ENCODE peak calls at places on chromosomes 12 and 14, in six cellular contexts. One of them, this sample, is unnamed.

GRCh38 chr14:22221508-22221907 is 367.5 kb downstream of the DAD1 start:
- DNase-seq in prostate gland: no peak
- DNase-seq in cardiac muscle cell: peak; percentile 9
- DNase-seq in NCI-H1092: no peak
- DNase-seq in cerebellum: no peak
- DNase-seq in breast epithelium: no peak
- DNase-seq in this sample: no peak

GRCh38 chr14:89563503-89563902 is 146.5 kb upstream of the FOXN3 start:
- DNase-seq in prostate gland: no peak
- DNase-seq in cardiac muscle cell: no peak
- DNase-seq in NCI-H1092: no peak
- DNase-seq in cerebellum: no peak
- DNase-seq in breast epithelium: no peak
- DNase-seq in this sample: no peak

GRCh38 chr14:103624860-103625259 is 4.2 kb upstream of the KLC1 start:
- DNase-seq in prostate gland: peak; percentile 33
- DNase-seq in cardiac muscle cell: peak; percentile 47
- DNase-seq in NCI-H1092: no peak
- DNase-seq in cerebellum: no peak
- DNase-seq in breast epithelium: peak; percentile 49
- DNase-seq in this sample: peak; percentile 91

GRCh38 chr12:40137252-40137651 is 31.4 kb upstream of the SLC2A13 start:
- DNase-seq in prostate gland: no peak
- DNase-seq in cardiac muscle cell: no peak
- DNase-seq in NCI-H1092: no peak
- DNase-seq in cerebellum: no peak
- DNase-seq in breast epithelium: no peak
- DNase-seq in this sample: no peak

GRCh38 chr12:53805067-53805466 is 53.3 kb upstream of the CISTR start:
- DNase-seq in prostate gland: no peak
- DNase-seq in cardiac muscle cell: peak; percentile 32
- DNase-seq in NCI-H1092: no peak
- DNase-seq in cerebellum: no peak
- DNase-seq in breast epithelium: no peak
- DNase-seq in this sample: no peak

GRCh38 chr12:41988715-41989114 is 156.0 kb downstream of the GXYLT1 start:
- DNase-seq in prostate gland: no peak
- DNase-seq in cardiac muscle cell: no peak
- DNase-seq in NCI-H1092: no peak
- DNase-seq in cerebellum: no peak
- DNase-seq in breast epithelium: no peak
- DNase-seq in this sample: no peak

GRCh38 chr12:31331242-31331641 is 5.3 kb upstream of the SINHCAF start:
- DNase-seq in prostate gland: no peak
- DNase-seq in cardiac muscle cell: no peak
- DNase-seq in NCI-H1092: no peak
- DNase-seq in cerebellum: no peak
- DNase-seq in breast epithelium: no peak
- DNase-seq in this sample: no peak

GRCh38 chr12:14931359-14931758 is 7.0 kb downstream of the ERP27 start:
- DNase-seq in prostate gland: no peak
- DNase-seq in cardiac muscle cell: no peak
- DNase-seq in NCI-H1092: no peak
- DNase-seq in cerebellum: no peak
- DNase-seq in breast epithelium: no peak
- DNase-seq in this sample: no peak

GRCh38 chr12:124906606-124907261 is 7.7 kb downstream of the UBC start:
- DNase-seq in prostate gland: peak; percentile 96
- DNase-seq in cardiac muscle cell: peak; percentile 92
- DNase-seq in NCI-H1092: no peak
- DNase-seq in cerebellum: peak; percentile 89
- DNase-seq in breast epithelium: peak; percentile 92
- DNase-seq in this sample: no peak

GRCh38 chr12:46787496-46788055 is 38.2 kb downstream of the SLC38A4 start:
- DNase-seq in prostate gland: no peak
- DNase-seq in cardiac muscle cell: no peak
- DNase-seq in NCI-H1092: no peak
- DNase-seq in cerebellum: no peak
- DNase-seq in breast epithelium: no peak
- DNase-seq in this sample: no peak

GRCh38 chr14:101239065-101239464 is 322.2 kb upstream of the DIO3 start:
- DNase-seq in prostate gland: no peak
- DNase-seq in cardiac muscle cell: no peak
- DNase-seq in NCI-H1092: no peak
- DNase-seq in cerebellum: no peak
- DNase-seq in breast epithelium: no peak
- DNase-seq in this sample: no peak

GRCh38 chr12:77328326-77328725 is 263.0 kb upstream of the E2F7 start:
- DNase-seq in prostate gland: no peak
- DNase-seq in cardiac muscle cell: no peak
- DNase-seq in NCI-H1092: no peak
- DNase-seq in cerebellum: no peak
- DNase-seq in breast epithelium: peak; percentile 20
- DNase-seq in this sample: no peak

GRCh38 chr12:106021516-106021915 is 117.2 kb downstream of the NUAK1 start:
- DNase-seq in prostate gland: no peak
- DNase-seq in cardiac muscle cell: peak; percentile 53
- DNase-seq in NCI-H1092: no peak
- DNase-seq in cerebellum: no peak
- DNase-seq in breast epithelium: no peak
- DNase-seq in this sample: no peak

GRCh38 chr12:52022841-52023181 is 16.1 kb downstream of the TAMALIN start:
- DNase-seq in prostate gland: no peak
- DNase-seq in cardiac muscle cell: no peak
- DNase-seq in NCI-H1092: no peak
- DNase-seq in cerebellum: no peak
- DNase-seq in breast epithelium: no peak
- DNase-seq in this sample: no peak

GRCh38 chr12:92297932-92298681 is 152.5 kb upstream of the BTG1 start:
- DNase-seq in prostate gland: no peak
- DNase-seq in cardiac muscle cell: peak; percentile 52
- DNase-seq in NCI-H1092: no peak
- DNase-seq in cerebellum: no peak
- DNase-seq in breast epithelium: no peak
- DNase-seq in this sample: no peak

GRCh38 chr12:65953621-65954020 is 129.3 kb downstream of the HMGA2 start:
- DNase-seq in prostate gland: no peak
- DNase-seq in cardiac muscle cell: peak; percentile 43
- DNase-seq in NCI-H1092: no peak
- DNase-seq in cerebellum: no peak
- DNase-seq in breast epithelium: no peak
- DNase-seq in this sample: no peak

GRCh38 chr12:79557690-79558315 is 133.0 kb downstream of the PAWR start:
- DNase-seq in prostate gland: no peak
- DNase-seq in cardiac muscle cell: peak; percentile 13
- DNase-seq in NCI-H1092: no peak
- DNase-seq in cerebellum: no peak
- DNase-seq in breast epithelium: no peak
- DNase-seq in this sample: no peak

GRCh38 chr12:6370576-6370935 is 4.8 kb downstream of the SCNN1A start:
- DNase-seq in prostate gland: no peak
- DNase-seq in cardiac muscle cell: no peak
- DNase-seq in NCI-H1092: no peak
- DNase-seq in cerebellum: no peak
- DNase-seq in breast epithelium: no peak
- DNase-seq in this sample: no peak

GRCh38 chr14:64702493-64703392 is 1.5 kb upstream of the PLEKHG3 start:
- DNase-seq in prostate gland: peak; percentile 81
- DNase-seq in cardiac muscle cell: no peak
- DNase-seq in NCI-H1092: no peak
- DNase-seq in cerebellum: no peak
- DNase-seq in breast epithelium: peak; percentile 67
- DNase-seq in this sample: peak; percentile 70

GRCh38 chr12:107545737-107546363 is 139.7 kb upstream of the PWP1 start:
- DNase-seq in prostate gland: no peak
- DNase-seq in cardiac muscle cell: no peak
- DNase-seq in NCI-H1092: no peak
- DNase-seq in cerebellum: no peak
- DNase-seq in breast epithelium: no peak
- DNase-seq in this sample: no peak

GRCh38 chr12:121918679-121919038 is 267 bp downstream of the CFAP251 start:
- DNase-seq in prostate gland: no peak
- DNase-seq in cardiac muscle cell: no peak
- DNase-seq in NCI-H1092: no peak
- DNase-seq in cerebellum: no peak
- DNase-seq in breast epithelium: no peak
- DNase-seq in this sample: no peak

GRCh38 chr14:75615200-75615599 is 36.8 kb downstream of the FLVCR2 start:
- DNase-seq in prostate gland: no peak
- DNase-seq in cardiac muscle cell: no peak
- DNase-seq in NCI-H1092: no peak
- DNase-seq in cerebellum: no peak
- DNase-seq in breast epithelium: no peak
- DNase-seq in this sample: peak; percentile 70

GRCh38 chr14:60166144-60166543 is 946 bp upstream of the DHRS7 start:
- DNase-seq in prostate gland: no peak
- DNase-seq in cardiac muscle cell: no peak
- DNase-seq in NCI-H1092: no peak
- DNase-seq in cerebellum: no peak
- DNase-seq in breast epithelium: no peak
- DNase-seq in this sample: no peak

GRCh38 chr12:10304161-10304574 is 3.5 kb upstream of the KLRD1 start:
- DNase-seq in prostate gland: no peak
- DNase-seq in cardiac muscle cell: no peak
- DNase-seq in NCI-H1092: no peak
- DNase-seq in cerebellum: no peak
- DNase-seq in breast epithelium: no peak
- DNase-seq in this sample: no peak

GRCh38 chr12:111404362-111405148 is 1.2 kb upstream of the SH2B3 start:
- DNase-seq in prostate gland: no peak
- DNase-seq in cardiac muscle cell: peak; percentile 52
- DNase-seq in NCI-H1092: no peak
- DNase-seq in cerebellum: no peak
- DNase-seq in breast epithelium: no peak
- DNase-seq in this sample: no peak

GRCh38 chr12:16788888-16789790 is 183.2 kb upstream of the LMO3 start:
- DNase-seq in prostate gland: no peak
- DNase-seq in cardiac muscle cell: no peak
- DNase-seq in NCI-H1092: no peak
- DNase-seq in cerebellum: no peak
- DNase-seq in breast epithelium: no peak
- DNase-seq in this sample: no peak

GRCh38 chr14:70771781-70772212 is 37.5 kb downstream of the MAP3K9 start:
- DNase-seq in prostate gland: no peak
- DNase-seq in cardiac muscle cell: no peak
- DNase-seq in NCI-H1092: no peak
- DNase-seq in cerebellum: no peak
- DNase-seq in breast epithelium: no peak
- DNase-seq in this sample: no peak

GRCh38 chr12:122984612-122985358 is 4.3 kb downstream of the ARL6IP4 start:
- DNase-seq in prostate gland: no peak
- DNase-seq in cardiac muscle cell: peak; percentile 54
- DNase-seq in NCI-H1092: no peak
- DNase-seq in cerebellum: no peak
- DNase-seq in breast epithelium: no peak
- DNase-seq in this sample: no peak

GRCh38 chr12:109877504-109878246 is 2.7 kb downstream of the GLTP start:
- DNase-seq in prostate gland: no peak
- DNase-seq in cardiac muscle cell: no peak
- DNase-seq in NCI-H1092: no peak
- DNase-seq in cerebellum: no peak
- DNase-seq in breast epithelium: no peak
- DNase-seq in this sample: no peak

GRCh38 chr12:122853582-122854245 is 18.5 kb downstream of the HIP1R start:
- DNase-seq in prostate gland: no peak
- DNase-seq in cardiac muscle cell: no peak
- DNase-seq in NCI-H1092: no peak
- DNase-seq in cerebellum: no peak
- DNase-seq in breast epithelium: no peak
- DNase-seq in this sample: no peak

GRCh38 chr12:28424965-28425364 is 234.7 kb downstream of the CCDC91 start:
- DNase-seq in prostate gland: no peak
- DNase-seq in cardiac muscle cell: peak; percentile 96
- DNase-seq in NCI-H1092: no peak
- DNase-seq in cerebellum: no peak
- DNase-seq in breast epithelium: no peak
- DNase-seq in this sample: no peak

GRCh38 chr14:35117112-35117511 is 4.7 kb downstream of the PPP2R3C start:
- DNase-seq in prostate gland: no peak
- DNase-seq in cardiac muscle cell: no peak
- DNase-seq in NCI-H1092: no peak
- DNase-seq in cerebellum: no peak
- DNase-seq in breast epithelium: no peak
- DNase-seq in this sample: no peak

GRCh38 chr14:93974833-93975232 is 1.5 kb downstream of the ASB2 start:
- DNase-seq in prostate gland: no peak
- DNase-seq in cardiac muscle cell: no peak
- DNase-seq in NCI-H1092: no peak
- DNase-seq in cerebellum: no peak
- DNase-seq in breast epithelium: no peak
- DNase-seq in this sample: peak; percentile 38

GRCh38 chr12:110254971-110255540 is 26.0 kb upstream of the ATP2A2 start:
- DNase-seq in prostate gland: no peak
- DNase-seq in cardiac muscle cell: no peak
- DNase-seq in NCI-H1092: no peak
- DNase-seq in cerebellum: no peak
- DNase-seq in breast epithelium: no peak
- DNase-seq in this sample: no peak

GRCh38 chr14:105247715-105248367 is 492 bp upstream of the BTBD6 start:
- DNase-seq in prostate gland: no peak
- DNase-seq in cardiac muscle cell: no peak
- DNase-seq in NCI-H1092: no peak
- DNase-seq in cerebellum: no peak
- DNase-seq in breast epithelium: no peak
- DNase-seq in this sample: peak; percentile 78

GRCh38 chr12:104219908-104220404 is 4.4 kb downstream of the TXNRD1 start:
- DNase-seq in prostate gland: peak; percentile 12
- DNase-seq in cardiac muscle cell: no peak
- DNase-seq in NCI-H1092: no peak
- DNase-seq in cerebellum: no peak
- DNase-seq in breast epithelium: no peak
- DNase-seq in this sample: peak; percentile 35

GRCh38 chr12:52120951-52121847 is 41.7 kb downstream of the SMIM41 start:
- DNase-seq in prostate gland: no peak
- DNase-seq in cardiac muscle cell: no peak
- DNase-seq in NCI-H1092: no peak
- DNase-seq in cerebellum: peak; percentile 0
- DNase-seq in breast epithelium: no peak
- DNase-seq in this sample: no peak

This sample was measured in left lung.